ENCODE peak calls at places on chromosomes 4 and X, in four cellular contexts. One of them, this sample, is unnamed.

GRCh38 chrX:115183980-115184379 is 5.2 kb upstream of the RBMXL3 start:
- DNase-seq in transverse colon: no peak
- DNase-seq in testis: no peak
- DNase-seq in neural progenitor cell: no peak
- DNase-seq in this sample: no peak

GRCh38 chrX:150406559-150406958 is 43.4 kb downstream of the MAMLD1 start:
- DNase-seq in neural progenitor cell: no peak
- DNase-seq in transverse colon: no peak
- DNase-seq in testis: no peak
- DNase-seq in this sample: no peak

GRCh38 chrX:68196939-68197791 is 236.1 kb downstream of the OPHN1 start:
- DNase-seq in transverse colon: peak; percentile 15
- DNase-seq in neural progenitor cell: peak; percentile 72
- DNase-seq in testis: peak; percentile 35
- DNase-seq in this sample: peak; percentile 63

GRCh38 chr4:153432971-153433752 is 33.0 kb upstream of the TMEM131L start:
- DNase-seq in transverse colon: peak; percentile 74
- DNase-seq in testis: peak; percentile 32
- DNase-seq in neural progenitor cell: peak; percentile 38
- DNase-seq in this sample: peak; percentile 19

GRCh38 chr4:39104255-39104654 is 42.2 kb downstream of the KLHL5 start:
- DNase-seq in transverse colon: no peak
- DNase-seq in testis: no peak
- DNase-seq in neural progenitor cell: no peak
- DNase-seq in this sample: no peak

GRCh38 chrX:6909396-6909795 is 238.1 kb upstream of the STS start:
- DNase-seq in transverse colon: no peak
- DNase-seq in testis: no peak
- DNase-seq in neural progenitor cell: no peak
- DNase-seq in this sample: no peak

GRCh38 chr4:102554482-102554881 is 53.3 kb downstream of the NFKB1 start:
- DNase-seq in neural progenitor cell: peak; percentile 16
- DNase-seq in testis: no peak
- DNase-seq in transverse colon: peak; percentile 14
- DNase-seq in this sample: peak; percentile 66

GRCh38 chr4:43330288-43330687 is 437.8 kb downstream of the GRXCR1 start:
- DNase-seq in neural progenitor cell: no peak
- DNase-seq in transverse colon: no peak
- DNase-seq in testis: no peak
- DNase-seq in this sample: peak; percentile 54

GRCh38 chrX:13533726-13534125 is 35.7 kb upstream of the EGFL6 start:
- DNase-seq in transverse colon: no peak
- DNase-seq in neural progenitor cell: no peak
- DNase-seq in testis: no peak
- DNase-seq in this sample: no peak

GRCh38 chr4:54677416-54677815 is 19.7 kb downstream of the KIT start:
- DNase-seq in neural progenitor cell: peak; percentile 17
- DNase-seq in testis: no peak
- DNase-seq in transverse colon: no peak
- DNase-seq in this sample: no peak
- TF ChIP-seq CTCF in neural progenitor cell: peak; percentile 31
- TF ChIP-seq CTCF in testis: no peak
- TF ChIP-seq CTCF in transverse colon: no peak
- TF ChIP-seq CTCF in this sample: no peak

GRCh38 chrX:51803833-51804232 is 60.6 kb downstream of the GSPT2 start:
- DNase-seq in neural progenitor cell: no peak
- DNase-seq in transverse colon: no peak
- DNase-seq in testis: no peak
- DNase-seq in this sample: peak; percentile 43
- H3K4me3 ChIP-seq in neural progenitor cell: peak overlapping the region; percentile 59
- H3K4me3 ChIP-seq in transverse colon: peak overlapping the region; percentile 69
- H3K4me3 ChIP-seq in testis: no peak overlapping the region
- H3K4me3 ChIP-seq in this sample: peak overlapping the region; percentile 73

DNA sequence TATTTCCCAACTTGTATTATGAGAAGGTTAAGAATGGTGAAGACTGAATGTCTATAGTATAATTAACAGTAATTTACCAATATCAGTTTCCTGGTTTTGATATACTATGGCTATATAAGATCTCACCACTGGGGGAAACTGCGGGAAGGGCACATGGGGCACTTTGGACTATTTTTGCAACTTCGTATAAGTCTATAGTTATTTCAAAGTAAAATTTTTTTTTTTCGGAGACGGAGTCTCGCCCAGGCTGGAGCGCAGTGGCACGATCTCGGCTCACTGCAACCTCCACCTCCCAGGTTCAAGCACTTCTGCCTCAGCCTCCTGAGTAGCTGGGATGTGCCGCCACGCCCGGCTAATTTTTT is 46.1 kb downstream of the CXorf58 start:
- DNase-seq in neural progenitor cell: no peak
- DNase-seq in transverse colon: no peak
- DNase-seq in testis: no peak
- DNase-seq in this sample: no peak
- TF ChIP-seq CTCF in neural progenitor cell: no peak
- TF ChIP-seq CTCF in transverse colon: no peak
- TF ChIP-seq CTCF in testis: no peak
- TF ChIP-seq CTCF in this sample: no peak

GRCh38 chrX:53321943-53322497 is 40.6 kb upstream of the IQSEC2 start:
- DNase-seq in transverse colon: no peak
- DNase-seq in neural progenitor cell: no peak
- DNase-seq in testis: no peak
- DNase-seq in this sample: no peak

GRCh38 chrX:53321216-53321942 is 40.0 kb upstream of the IQSEC2 start:
- DNase-seq in transverse colon: peak; percentile 12
- DNase-seq in testis: no peak
- DNase-seq in neural progenitor cell: peak; percentile 35
- DNase-seq in this sample: no peak

GRCh38 chrX:53318766-53319353 is 37.5 kb upstream of the IQSEC2 start:
- DNase-seq in testis: no peak
- DNase-seq in transverse colon: no peak
- DNase-seq in neural progenitor cell: no peak
- DNase-seq in this sample: no peak

GRCh38 chrX:53320543-53321215 is 39.3 kb upstream of the IQSEC2 start:
- DNase-seq in transverse colon: peak; percentile 17
- DNase-seq in testis: no peak
- DNase-seq in neural progenitor cell: peak; percentile 17
- DNase-seq in this sample: peak; percentile 16

DNA sequence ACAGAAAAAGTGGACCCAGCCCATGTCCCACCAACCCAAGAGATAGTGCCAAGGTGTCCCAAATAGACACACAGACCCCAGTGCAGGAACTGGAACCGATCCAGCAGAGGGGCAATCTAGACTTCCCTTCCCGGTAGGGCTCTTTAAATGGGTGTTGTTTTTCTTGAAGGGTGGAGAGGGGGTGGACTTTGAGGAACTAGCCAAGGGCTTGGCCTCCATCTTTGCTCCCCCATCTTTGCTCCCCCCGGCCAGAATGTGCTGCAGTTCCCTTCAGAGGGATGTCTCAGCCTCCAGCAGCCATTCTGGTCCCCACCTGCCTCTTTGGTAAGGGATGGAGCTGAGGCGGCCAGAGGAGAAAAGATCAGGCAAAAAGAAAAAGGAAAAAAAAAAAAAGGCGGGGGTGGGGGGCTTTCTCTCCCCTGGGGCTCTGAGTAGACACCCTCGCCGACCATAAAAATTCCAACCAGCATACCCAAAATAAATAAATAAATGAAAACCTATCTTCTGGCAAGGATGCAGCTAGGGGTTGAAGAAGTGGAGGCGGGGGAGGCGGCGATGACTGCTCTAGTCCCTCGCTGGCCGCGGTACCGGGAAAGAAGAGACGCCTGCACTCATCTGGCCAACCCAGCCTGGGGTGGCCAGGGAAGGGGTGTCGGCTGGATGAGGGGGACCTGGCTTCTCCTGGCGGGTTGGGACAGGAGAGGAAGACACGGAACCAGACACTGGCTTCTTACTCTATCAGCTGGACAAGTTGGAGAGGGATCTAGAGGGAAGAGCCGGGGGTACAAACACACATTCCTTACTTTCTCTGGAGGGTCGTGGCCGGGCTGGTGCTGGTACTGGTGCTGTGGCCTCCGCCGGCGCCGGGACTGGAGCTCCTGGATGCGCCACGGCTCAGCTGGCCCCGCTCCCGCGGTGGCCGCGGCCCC is 38.5 kb upstream of the IQSEC2 start:
- DNase-seq in testis: peak; percentile 27
- DNase-seq in neural progenitor cell: peak; percentile 24
- DNase-seq in transverse colon: no peak
- DNase-seq in this sample: no peak
- H3K4me3 ChIP-seq in testis: peak overlapping the region; percentile 61
- H3K4me3 ChIP-seq in neural progenitor cell: peak overlapping the region; percentile 56
- H3K4me3 ChIP-seq in transverse colon: peak overlapping the region; percentile 59
- H3K4me3 ChIP-seq in this sample: peak overlapping the region; percentile 68

This sample was measured in cardiac muscle cell.